ENCODE peak calls at places on chromosomes 5 and 9, in ten cellular contexts. One of them, this sample, is unnamed.

GRCh38 chr9:22919423-22919822 is 472.8 kb downstream of the DMRTA1 start:
- DNase-seq in globus pallidus: no peak
- DNase-seq in adrenal gland: no peak
- DNase-seq in stimulated activated CD8-positive, alpha-beta memory T cell treated with anti-CD3 and anti-CD28 coated beads, Interleukin-4, amount 100 ng/mL, for 1 hour: no peak
- DNase-seq in NCI-H524 treated with DMSO at 0.1 percent for 48 hours: no peak
- DNase-seq in CMK: no peak
- DNase-seq in T-helper 2 cell: no peak
- DNase-seq in HEK293T: no peak
- DNase-seq in GM13977: no peak
- DNase-seq in WTC11: no peak
- DNase-seq in this sample: no peak

GRCh38 chr9:130982636-130983282 is 26.2 kb upstream of the LAMC3 start:
- DNase-seq in HEK293T: no peak
- DNase-seq in GM13977: no peak
- DNase-seq in adrenal gland: no peak
- DNase-seq in globus pallidus: no peak
- DNase-seq in T-helper 2 cell: no peak
- DNase-seq in NCI-H524 treated with DMSO at 0.1 percent for 48 hours: no peak
- DNase-seq in WTC11: no peak
- DNase-seq in CMK: no peak
- DNase-seq in stimulated activated CD8-positive, alpha-beta memory T cell treated with anti-CD3 and anti-CD28 coated beads, Interleukin-4, amount 100 ng/mL, for 1 hour: no peak
- DNase-seq in this sample: no peak

GRCh38 chr5:37576496-37576895 is 197.4 kb downstream of the WDR70 start:
- DNase-seq in HEK293T: no peak
- DNase-seq in adrenal gland: no peak
- DNase-seq in NCI-H524 treated with DMSO at 0.1 percent for 48 hours: no peak
- DNase-seq in T-helper 2 cell: no peak
- DNase-seq in stimulated activated CD8-positive, alpha-beta memory T cell treated with anti-CD3 and anti-CD28 coated beads, Interleukin-4, amount 100 ng/mL, for 1 hour: no peak
- DNase-seq in CMK: no peak
- DNase-seq in WTC11: no peak
- DNase-seq in GM13977: no peak
- DNase-seq in globus pallidus: no peak
- DNase-seq in this sample: no peak

GRCh38 chr9:97386265-97386633 is 25.6 kb upstream of the TDRD7 start:
- DNase-seq in globus pallidus: no peak
- DNase-seq in stimulated activated CD8-positive, alpha-beta memory T cell treated with anti-CD3 and anti-CD28 coated beads, Interleukin-4, amount 100 ng/mL, for 1 hour: no peak
- DNase-seq in GM13977: no peak
- DNase-seq in T-helper 2 cell: no peak
- DNase-seq in NCI-H524 treated with DMSO at 0.1 percent for 48 hours: no peak
- DNase-seq in WTC11: no peak
- DNase-seq in HEK293T: no peak
- DNase-seq in CMK: no peak
- DNase-seq in adrenal gland: no peak
- DNase-seq in this sample: no peak

GRCh38 chr5:133618141-133618540 is 5.8 kb upstream of the FSTL4 start:
- DNase-seq in WTC11: no peak
- DNase-seq in globus pallidus: no peak
- DNase-seq in T-helper 2 cell: no peak
- DNase-seq in NCI-H524 treated with DMSO at 0.1 percent for 48 hours: peak
- DNase-seq in GM13977: no peak
- DNase-seq in CMK: no peak
- DNase-seq in stimulated activated CD8-positive, alpha-beta memory T cell treated with anti-CD3 and anti-CD28 coated beads, Interleukin-4, amount 100 ng/mL, for 1 hour: no peak
- DNase-seq in HEK293T: no peak
- DNase-seq in adrenal gland: no peak
- DNase-seq in this sample: no peak

GRCh38 chr5:160349249-160349965 is 21.0 kb downstream of the C1QTNF2 start:
- DNase-seq in GM13977: no peak
- DNase-seq in WTC11: no peak
- DNase-seq in globus pallidus: no peak
- DNase-seq in adrenal gland: no peak
- DNase-seq in T-helper 2 cell: no peak
- DNase-seq in HEK293T: no peak
- DNase-seq in CMK: no peak
- DNase-seq in stimulated activated CD8-positive, alpha-beta memory T cell treated with anti-CD3 and anti-CD28 coated beads, Interleukin-4, amount 100 ng/mL, for 1 hour: no peak
- DNase-seq in NCI-H524 treated with DMSO at 0.1 percent for 48 hours: no peak
- DNase-seq in this sample: no peak

GRCh38 chr9:130328349-130328801 is 62.8 kb downstream of the HMCN2 start:
- DNase-seq in stimulated activated CD8-positive, alpha-beta memory T cell treated with anti-CD3 and anti-CD28 coated beads, Interleukin-4, amount 100 ng/mL, for 1 hour: no peak
- DNase-seq in adrenal gland: peak
- DNase-seq in HEK293T: peak
- DNase-seq in WTC11: no peak
- DNase-seq in CMK: no peak
- DNase-seq in globus pallidus: no peak
- DNase-seq in NCI-H524 treated with DMSO at 0.1 percent for 48 hours: no peak
- DNase-seq in GM13977: no peak
- DNase-seq in T-helper 2 cell: no peak
- DNase-seq in this sample: peak

GRCh38 chr5:98585661-98586310 is 187.7 kb upstream of the RGMB start:
- DNase-seq in adrenal gland: no peak
- DNase-seq in CMK: no peak
- DNase-seq in T-helper 2 cell: no peak
- DNase-seq in NCI-H524 treated with DMSO at 0.1 percent for 48 hours: no peak
- DNase-seq in GM13977: no peak
- DNase-seq in HEK293T: no peak
- DNase-seq in globus pallidus: no peak
- DNase-seq in stimulated activated CD8-positive, alpha-beta memory T cell treated with anti-CD3 and anti-CD28 coated beads, Interleukin-4, amount 100 ng/mL, for 1 hour: no peak
- DNase-seq in WTC11: no peak
- DNase-seq in this sample: no peak

GRCh38 chr9:112917987-112918362 is 27.3 kb upstream of the SLC46A2 start:
- DNase-seq in T-helper 2 cell: no peak
- DNase-seq in WTC11: no peak
- DNase-seq in adrenal gland: no peak
- DNase-seq in stimulated activated CD8-positive, alpha-beta memory T cell treated with anti-CD3 and anti-CD28 coated beads, Interleukin-4, amount 100 ng/mL, for 1 hour: no peak
- DNase-seq in CMK: no peak
- DNase-seq in NCI-H524 treated with DMSO at 0.1 percent for 48 hours: no peak
- DNase-seq in GM13977: no peak
- DNase-seq in HEK293T: no peak
- DNase-seq in globus pallidus: no peak
- DNase-seq in this sample: no peak

GRCh38 chr5:36452394-36453100 is 150.8 kb upstream of the RANBP3L start:
- DNase-seq in CMK: no peak
- DNase-seq in WTC11: no peak
- DNase-seq in stimulated activated CD8-positive, alpha-beta memory T cell treated with anti-CD3 and anti-CD28 coated beads, Interleukin-4, amount 100 ng/mL, for 1 hour: no peak
- DNase-seq in adrenal gland: no peak
- DNase-seq in HEK293T: no peak
- DNase-seq in NCI-H524 treated with DMSO at 0.1 percent for 48 hours: no peak
- DNase-seq in GM13977: no peak
- DNase-seq in globus pallidus: no peak
- DNase-seq in T-helper 2 cell: no peak
- DNase-seq in this sample: no peak

GRCh38 chr5:100595152-100595811 is 60.1 kb downstream of the FAM174A start:
- DNase-seq in T-helper 2 cell: no peak
- DNase-seq in CMK: no peak
- DNase-seq in HEK293T: no peak
- DNase-seq in NCI-H524 treated with DMSO at 0.1 percent for 48 hours: no peak
- DNase-seq in GM13977: no peak
- DNase-seq in adrenal gland: peak
- DNase-seq in WTC11: no peak
- DNase-seq in globus pallidus: no peak
- DNase-seq in stimulated activated CD8-positive, alpha-beta memory T cell treated with anti-CD3 and anti-CD28 coated beads, Interleukin-4, amount 100 ng/mL, for 1 hour: no peak
- DNase-seq in this sample: no peak

GRCh38 chr9:21027295-21027694 is 4.1 kb downstream of the HACD4 start:
- DNase-seq in globus pallidus: no peak
- DNase-seq in CMK: no peak
- DNase-seq in NCI-H524 treated with DMSO at 0.1 percent for 48 hours: no peak
- DNase-seq in stimulated activated CD8-positive, alpha-beta memory T cell treated with anti-CD3 and anti-CD28 coated beads, Interleukin-4, amount 100 ng/mL, for 1 hour: no peak
- DNase-seq in WTC11: no peak
- DNase-seq in T-helper 2 cell: no peak
- DNase-seq in HEK293T: no peak
- DNase-seq in GM13977: no peak
- DNase-seq in adrenal gland: no peak
- DNase-seq in this sample: no peak

GRCh38 chr5:171336486-171337206 is 27.6 kb downstream of the TLX3 start:
- DNase-seq in adrenal gland: peak
- DNase-seq in stimulated activated CD8-positive, alpha-beta memory T cell treated with anti-CD3 and anti-CD28 coated beads, Interleukin-4, amount 100 ng/mL, for 1 hour: no peak
- DNase-seq in GM13977: no peak
- DNase-seq in NCI-H524 treated with DMSO at 0.1 percent for 48 hours: peak
- DNase-seq in HEK293T: no peak
- DNase-seq in WTC11: peak
- DNase-seq in CMK: no peak
- DNase-seq in T-helper 2 cell: no peak
- DNase-seq in globus pallidus: peak
- DNase-seq in this sample: peak

GRCh38 chr5:29218829-29219228 is 1974.7 kb upstream of the CDH6 start:
- DNase-seq in adrenal gland: no peak
- DNase-seq in HEK293T: no peak
- DNase-seq in GM13977: no peak
- DNase-seq in CMK: no peak
- DNase-seq in stimulated activated CD8-positive, alpha-beta memory T cell treated with anti-CD3 and anti-CD28 coated beads, Interleukin-4, amount 100 ng/mL, for 1 hour: no peak
- DNase-seq in WTC11: no peak
- DNase-seq in NCI-H524 treated with DMSO at 0.1 percent for 48 hours: no peak
- DNase-seq in globus pallidus: no peak
- DNase-seq in T-helper 2 cell: no peak
- DNase-seq in this sample: no peak

GRCh38 chr5:136242136-136242535 is 49.2 kb upstream of the SMIM32 start:
- DNase-seq in NCI-H524 treated with DMSO at 0.1 percent for 48 hours: no peak
- DNase-seq in T-helper 2 cell: no peak
- DNase-seq in globus pallidus: no peak
- DNase-seq in HEK293T: no peak
- DNase-seq in CMK: no peak
- DNase-seq in GM13977: no peak
- DNase-seq in stimulated activated CD8-positive, alpha-beta memory T cell treated with anti-CD3 and anti-CD28 coated beads, Interleukin-4, amount 100 ng/mL, for 1 hour: no peak
- DNase-seq in adrenal gland: no peak
- DNase-seq in WTC11: no peak
- DNase-seq in this sample: no peak

GRCh38 chr5:74382864-74383618 is 257.5 kb downstream of the ENC1 start:
- DNase-seq in GM13977: no peak
- DNase-seq in stimulated activated CD8-positive, alpha-beta memory T cell treated with anti-CD3 and anti-CD28 coated beads, Interleukin-4, amount 100 ng/mL, for 1 hour: no peak
- DNase-seq in T-helper 2 cell: no peak
- DNase-seq in CMK: no peak
- DNase-seq in adrenal gland: peak
- DNase-seq in HEK293T: peak
- DNase-seq in globus pallidus: no peak
- DNase-seq in NCI-H524 treated with DMSO at 0.1 percent for 48 hours: no peak
- DNase-seq in WTC11: no peak
- DNase-seq in this sample: peak

GRCh38 chr5:79621056-79621455 is 8.8 kb downstream of the TENT2 start:
- DNase-seq in GM13977: no peak
- DNase-seq in globus pallidus: no peak
- DNase-seq in stimulated activated CD8-positive, alpha-beta memory T cell treated with anti-CD3 and anti-CD28 coated beads, Interleukin-4, amount 100 ng/mL, for 1 hour: no peak
- DNase-seq in NCI-H524 treated with DMSO at 0.1 percent for 48 hours: no peak
- DNase-seq in CMK: no peak
- DNase-seq in adrenal gland: no peak
- DNase-seq in WTC11: no peak
- DNase-seq in HEK293T: no peak
- DNase-seq in T-helper 2 cell: no peak
- DNase-seq in this sample: no peak

GRCh38 chr9:4844439-4844838 is 51.7 kb downstream of the RCL1 start:
- DNase-seq in stimulated activated CD8-positive, alpha-beta memory T cell treated with anti-CD3 and anti-CD28 coated beads, Interleukin-4, amount 100 ng/mL, for 1 hour: no peak
- DNase-seq in GM13977: no peak
- DNase-seq in WTC11: no peak
- DNase-seq in NCI-H524 treated with DMSO at 0.1 percent for 48 hours: no peak
- DNase-seq in globus pallidus: no peak
- DNase-seq in HEK293T: no peak
- DNase-seq in CMK: no peak
- DNase-seq in T-helper 2 cell: no peak
- DNase-seq in adrenal gland: no peak
- DNase-seq in this sample: no peak

GRCh38 chr5:56950626-56951130 is 1.2 kb downstream of the MIER3 start:
- DNase-seq in stimulated activated CD8-positive, alpha-beta memory T cell treated with anti-CD3 and anti-CD28 coated beads, Interleukin-4, amount 100 ng/mL, for 1 hour: peak
- DNase-seq in NCI-H524 treated with DMSO at 0.1 percent for 48 hours: no peak
- DNase-seq in WTC11: peak
- DNase-seq in HEK293T: peak
- DNase-seq in T-helper 2 cell: peak
- DNase-seq in adrenal gland: peak
- DNase-seq in globus pallidus: peak
- DNase-seq in CMK: no peak
- DNase-seq in GM13977: peak
- DNase-seq in this sample: peak

GRCh38 chr5:58886315-58887207 is 303.7 kb downstream of the RAB3C start:
- DNase-seq in adrenal gland: peak
- DNase-seq in WTC11: peak
- DNase-seq in NCI-H524 treated with DMSO at 0.1 percent for 48 hours: peak
- DNase-seq in globus pallidus: peak
- DNase-seq in HEK293T: peak
- DNase-seq in GM13977: peak
- DNase-seq in T-helper 2 cell: peak
- DNase-seq in stimulated activated CD8-positive, alpha-beta memory T cell treated with anti-CD3 and anti-CD28 coated beads, Interleukin-4, amount 100 ng/mL, for 1 hour: peak
- DNase-seq in CMK: peak
- DNase-seq in this sample: peak

GRCh38 chr5:159519365-159519764 is 189.1 kb upstream of the IL12B start:
- DNase-seq in T-helper 2 cell: no peak
- DNase-seq in globus pallidus: no peak
- DNase-seq in GM13977: no peak
- DNase-seq in HEK293T: no peak
- DNase-seq in WTC11: no peak
- DNase-seq in CMK: no peak
- DNase-seq in adrenal gland: no peak
- DNase-seq in stimulated activated CD8-positive, alpha-beta memory T cell treated with anti-CD3 and anti-CD28 coated beads, Interleukin-4, amount 100 ng/mL, for 1 hour: no peak
- DNase-seq in NCI-H524 treated with DMSO at 0.1 percent for 48 hours: no peak
- DNase-seq in this sample: no peak

GRCh38 chr9:83231039-83231438 is 168.1 kb upstream of the RASEF start:
- DNase-seq in WTC11: no peak
- DNase-seq in globus pallidus: no peak
- DNase-seq in NCI-H524 treated with DMSO at 0.1 percent for 48 hours: no peak
- DNase-seq in adrenal gland: no peak
- DNase-seq in stimulated activated CD8-positive, alpha-beta memory T cell treated with anti-CD3 and anti-CD28 coated beads, Interleukin-4, amount 100 ng/mL, for 1 hour: no peak
- DNase-seq in T-helper 2 cell: no peak
- DNase-seq in CMK: no peak
- DNase-seq in GM13977: no peak
- DNase-seq in HEK293T: no peak
- DNase-seq in this sample: no peak

GRCh38 chr9:20315672-20316071 is 306.6 kb downstream of the MLLT3 start:
- DNase-seq in WTC11: no peak
- DNase-seq in GM13977: no peak
- DNase-seq in stimulated activated CD8-positive, alpha-beta memory T cell treated with anti-CD3 and anti-CD28 coated beads, Interleukin-4, amount 100 ng/mL, for 1 hour: no peak
- DNase-seq in NCI-H524 treated with DMSO at 0.1 percent for 48 hours: no peak
- DNase-seq in CMK: no peak
- DNase-seq in globus pallidus: no peak
- DNase-seq in HEK293T: no peak
- DNase-seq in T-helper 2 cell: no peak
- DNase-seq in adrenal gland: no peak
- DNase-seq in this sample: no peak

GRCh38 chr5:160466889-160467554 is 45.4 kb downstream of the PTTG1 start:
- DNase-seq in HEK293T: no peak
- DNase-seq in NCI-H524 treated with DMSO at 0.1 percent for 48 hours: no peak
- DNase-seq in T-helper 2 cell: no peak
- DNase-seq in globus pallidus: no peak
- DNase-seq in stimulated activated CD8-positive, alpha-beta memory T cell treated with anti-CD3 and anti-CD28 coated beads, Interleukin-4, amount 100 ng/mL, for 1 hour: no peak
- DNase-seq in adrenal gland: no peak
- DNase-seq in CMK: no peak
- DNase-seq in WTC11: no peak
- DNase-seq in GM13977: no peak
- DNase-seq in this sample: no peak

GRCh38 chr5:88952344-88952743 is 69.4 kb upstream of the MEF2C start:
- DNase-seq in adrenal gland: no peak
- DNase-seq in GM13977: no peak
- DNase-seq in CMK: no peak
- DNase-seq in stimulated activated CD8-positive, alpha-beta memory T cell treated with anti-CD3 and anti-CD28 coated beads, Interleukin-4, amount 100 ng/mL, for 1 hour: no peak
- DNase-seq in WTC11: no peak
- DNase-seq in HEK293T: peak
- DNase-seq in NCI-H524 treated with DMSO at 0.1 percent for 48 hours: no peak
- DNase-seq in T-helper 2 cell: no peak
- DNase-seq in globus pallidus: no peak
- DNase-seq in this sample: no peak

GRCh38 chr5:67774796-67775195 is 440.8 kb upstream of the PIK3R1 start:
- DNase-seq in stimulated activated CD8-positive, alpha-beta memory T cell treated with anti-CD3 and anti-CD28 coated beads, Interleukin-4, amount 100 ng/mL, for 1 hour: no peak
- DNase-seq in adrenal gland: no peak
- DNase-seq in NCI-H524 treated with DMSO at 0.1 percent for 48 hours: no peak
- DNase-seq in GM13977: no peak
- DNase-seq in WTC11: no peak
- DNase-seq in globus pallidus: peak
- DNase-seq in HEK293T: no peak
- DNase-seq in T-helper 2 cell: no peak
- DNase-seq in CMK: peak
- DNase-seq in this sample: no peak